ENCODE peak calls at places on chromosomes 1 and 21, in six cellular contexts. C is NCI-H1417, J is ACHN, N is tibial artery, H is fibroblast of lung, U is NCI-H1105. Q is an unnamed sample.

GRCh38 chr1:108725906-108726305 is 13.2 kb downstream of the FNDC7 start:
- DNase-seq in C (no peak), J (no peak), N (no peak), H (no peak), U (no peak), Q (no peak)

GRCh38 chr1:218273757-218274505 is 11.2 kb upstream of the RRP15 start:
- DNase-seq in C (no peak), J (no peak), N (no peak), H (no peak), U (peak), Q (no peak)

GRCh38 chr1:81437649-81438048 is 363.1 kb upstream of the ADGRL2 start:
- DNase-seq in C (no peak), J (no peak), N (no peak), H (no peak), U (no peak), Q (no peak)

GRCh38 chr1:153768316-153769126 is 6.7 kb upstream of the SLC27A3 start:
- DNase-seq in C (no peak), J (no peak), N (no peak), H (no peak), U (no peak), Q (no peak)

GRCh38 chr1:20370628-20371200 is 80.0 kb downstream of the VWA5B1 start:
- DNase-seq in C (peak), J (no peak), N (no peak), H (no peak), U (peak), Q (no peak)

GRCh38 chr1:15432327-15432726 is 5.9 kb upstream of the CTRC start:
- DNase-seq in C (no peak), J (no peak), N (no peak), H (no peak), U (peak), Q (no peak)

GRCh38 chr21:31898898-31899630 is 26.2 kb downstream of the HUNK start:
- DNase-seq in C (no peak), J (no peak), N (no peak), H (no peak), U (no peak), Q (no peak)

GRCh38 chr1:100631015-100631521 is 88.5 kb upstream of the VCAM1 start:
- DNase-seq in C (no peak), J (peak), N (no peak), H (peak), U (no peak), Q (peak)

GRCh38 chr1:25890249-25891034 is 14.9 kb upstream of the PAQR7 start:
- DNase-seq in C (no peak), J (peak), N (no peak), H (peak), U (no peak), Q (no peak)

GRCh38 chr21:44304846-44305245 is 5.0 kb downstream of the PFKL start:
- DNase-seq in C (peak), J (peak), N (no peak), H (peak), U (peak), Q (peak)

Q was measured in endothelial cell of umbilical vein.